ENCODE peak calls at places on chromosomes 16 and 17, in five cellular contexts. M is K562, K is tibial nerve, Z is A549, Q is sigmoid colon. Y is an unnamed sample.

GRCh38 chr16:83513006-83513755 is 294.6 kb upstream of the HSBP1 start:
- DNase-seq in M (no peak), Q (no peak), Z (no peak), K (no peak), Y (no peak)

GRCh38 chr16:65069090-65069489 is 52.8 kb downstream of the CDH11 start:
- DNase-seq in M (no peak), Z (no peak), K (no peak), Q (no peak), Y (no peak)

GRCh38 chr17:3838206-3838605 is 7.8 kb downstream of the NCBP3 start:
- DNase-seq in Q (no peak), Z (no peak), M (no peak), K (no peak), Y (no peak)

GRCh38 chr17:38702900-38703741 is 2.0 kb upstream of the MLLT6 start:
- DNase-seq in M (no peak), Z (no peak), Q (no peak), K (no peak), Y (no peak)

GRCh38 chr16:74291176-74291575 is 5.4 kb upstream of the PSMD7 start:
- DNase-seq in M (no peak), Z (no peak), K (no peak), Q (no peak), Y (no peak)

GRCh38 chr17:41521574-41522261 is 3.0 kb upstream of the KRT15 start:
- DNase-seq in K (no peak), M (peak), Z (peak), Q (no peak), Y (no peak)

GRCh38 chr17:39679521-39680192 is 8.2 kb downstream of the PGAP3 start:
- DNase-seq in M (no peak), Q (no peak), K (no peak), Z (no peak), Y (no peak)

GRCh38 chr17:48630009-48630924 is 4.1 kb upstream of the HOXB9 start:
- DNase-seq in Q (no peak), Z (no peak), K (no peak), M (no peak), Y (no peak)

GRCh38 chr17:17795296-17795695 is 41.5 kb downstream of the SREBF1 start:
- DNase-seq in K (no peak), Q (no peak), M (no peak), Z (no peak), Y (no peak)

GRCh38 chr16:73480381-73480780 is 432.5 kb upstream of the ZFHX3 start:
- DNase-seq in K (no peak), M (no peak), Q (no peak), Z (no peak), Y (no peak)

GRCh38 chr16:24132797-24133155 is 123.4 kb upstream of the CACNG3 start:
- DNase-seq in K (no peak), Q (no peak), Z (no peak), M (no peak), Y (no peak)

GRCh38 chr16:52597073-52597771 is 50.3 kb upstream of the TOX3 start:
- DNase-seq in K (no peak), Q (no peak), M (no peak), Z (no peak), Y (no peak)

GRCh38 chr17:79065105-79065670 is 9.4 kb upstream of the ENGASE start:
- DNase-seq in Q (peak), Z (peak), M (peak), K (no peak), Y (no peak)

GRCh38 chr16:14672403-14672971 is 21.6 kb downstream of the PLA2G10 start:
- DNase-seq in Q (no peak), M (no peak), K (no peak), Z (no peak), Y (no peak)

GRCh38 chr16:10145636-10146035 is 36.6 kb downstream of the GRIN2A start:
- DNase-seq in Q (no peak), M (no peak), Z (no peak), K (no peak), Y (no peak)

GRCh38 chr17:71855000-71855399 is 265.8 kb upstream of the SOX9 start:
- DNase-seq in K (no peak), Z (no peak), M (no peak), Q (no peak), Y (no peak)

GRCh38 chr16:6846452-6846851 is 486.2 kb upstream of the RBFOX1 start:
- DNase-seq in K (no peak), M (no peak), Q (no peak), Z (no peak), Y (no peak)

GRCh38 chr17:37755455-37755854 is 10.6 kb upstream of the HNF1B start:
- DNase-seq in Q (no peak), Z (no peak), K (no peak), M (no peak), Y (no peak)

GRCh38 chr17:81036128-81036891 is 1.4 kb downstream of the BAIAP2 start:
- DNase-seq in M (no peak), Z (no peak), K (no peak), Q (no peak), Y (no peak)

GRCh38 chr17:74430706-74431567 is 951 bp upstream of the GPRC5C start:
- DNase-seq in M (peak), Q (peak), K (peak), Z (peak), Y (peak)

GRCh38 chr17:27915715-27916114 is 22.6 kb upstream of the LYRM9 start:
- DNase-seq in Q (no peak), M (no peak), K (no peak), Z (no peak), Y (no peak)

GRCh38 chr16:53872248-53873221 is 168.6 kb downstream of the FTO start:
- DNase-seq in K (no peak), M (no peak), Z (no peak), Q (no peak), Y (no peak)

GRCh38 chr17:17926036-17926435 is 46.2 kb downstream of the TOM1L2 start:
- DNase-seq in Z (no peak), Q (no peak), K (no peak), M (no peak), Y (no peak)

GRCh38 chr16:80591071-80591935 is 50.5 kb downstream of the DYNLRB2 start:
- DNase-seq in Q (no peak), K (no peak), M (no peak), Z (no peak), Y (no peak)

GRCh38 chr16:68433316-68433715 is 15.0 kb downstream of the SMPD3 start:
- DNase-seq in Q (no peak), Z (no peak), M (no peak), K (no peak), Y (no peak)

GRCh38 chr16:68432701-68433100 is 15.6 kb downstream of the SMPD3 start:
- DNase-seq in M (no peak), K (no peak), Q (no peak), Z (no peak), Y (no peak)

GRCh38 chr16:68434654-68435210 is 13.6 kb downstream of the SMPD3 start:
- DNase-seq in Q (no peak), K (no peak), M (no peak), Z (no peak), Y (no peak)

GRCh38 chr16:68436581-68436980 is 11.7 kb downstream of the SMPD3 start:
- DNase-seq in Q (no peak), K (no peak), Z (no peak), M (peak), Y (no peak)
- TF ChIP-seq CTCF in Q (no peak), K (no peak), Z (no peak), M (peak), Y (no peak)

GRCh38 chr16:88431651-88432050 is 21.4 kb upstream of the ZFPM1 start:
- DNase-seq in Q (no peak), M (no peak), K (no peak), Z (no peak), Y (no peak)
- H3K4me3 ChIP-seq in Q (no peak), M (no peak), K (peak), Z (no peak), Y (no peak)

GRCh38 chr16:48247311-48247710 is at the start of gene ABCC11:
- DNase-seq in M (no peak), Z (no peak), K (no peak), Q (no peak), Y (no peak)

GRCh38 chr16:48246066-48246465 is 1.3 kb downstream of the ABCC11 start:
- DNase-seq in Q (no peak), Z (no peak), K (no peak), M (no peak), Y (no peak)

GRCh38 chr16:48244863-48245195 is 729 bp downstream of the LONP2 start:
- DNase-seq in Z (no peak), K (no peak), M (no peak), Q (no peak), Y (no peak)

GRCh38 chr16:48244080-48244862 is at the start of gene LONP2:
- DNase-seq in M (peak), Z (peak), K (peak), Q (peak), Y (peak)
- TF ChIP-seq EP300 in M (peak), Z (no peak), K (peak), Q (no peak), Y (no peak)

GRCh38 chr16:13606804-13607203 is 313.1 kb upstream of the ERCC4 start:
- DNase-seq in Q (no peak), M (no peak), K (no peak), Z (no peak), Y (no peak)
- TF ChIP-seq CTCF in Q (no peak), M (no peak), K (no peak), Z (no peak), Y (no peak)

GRCh38 chr17:59723041-59723440 is 15.6 kb downstream of the VMP1 start:
- DNase-seq in Q (no peak), M (no peak), K (no peak), Z (no peak), Y (no peak)
- H3K4me3 ChIP-seq in Q (no peak), M (no peak), K (no peak), Z (no peak), Y (no peak)

GRCh38 chr16:11147033-11147848 is 108.8 kb downstream of the SOCS1 start:
- DNase-seq in Q (no peak), M (no peak), Z (no peak), K (no peak), Y (no peak)
- TF ChIP-seq EP300 in Q (no peak), M (no peak), Z (no peak), K (no peak), Y (no peak)

GRCh38 chr16:88535857-88536222 is 34.4 kb upstream of the ZC3H18 start:
- DNase-seq in M (no peak), Z (no peak), Q (no peak), K (no peak), Y (no peak)

GRCh38 chr16:88538366-88539060 is 31.7 kb upstream of the ZC3H18 start:
- DNase-seq in Z (no peak), K (no peak), M (no peak), Q (no peak), Y (no peak)

GRCh38 chr16:88537864-88538263 is 32.3 kb upstream of the ZC3H18 start:
- DNase-seq in M (no peak), K (no peak), Z (no peak), Q (no peak), Y (no peak)

GRCh38 chr16:88536510-88536909 is 33.7 kb upstream of the ZC3H18 start:
- DNase-seq in K (no peak), M (no peak), Q (no peak), Z (no peak), Y (no peak)

DNA sequence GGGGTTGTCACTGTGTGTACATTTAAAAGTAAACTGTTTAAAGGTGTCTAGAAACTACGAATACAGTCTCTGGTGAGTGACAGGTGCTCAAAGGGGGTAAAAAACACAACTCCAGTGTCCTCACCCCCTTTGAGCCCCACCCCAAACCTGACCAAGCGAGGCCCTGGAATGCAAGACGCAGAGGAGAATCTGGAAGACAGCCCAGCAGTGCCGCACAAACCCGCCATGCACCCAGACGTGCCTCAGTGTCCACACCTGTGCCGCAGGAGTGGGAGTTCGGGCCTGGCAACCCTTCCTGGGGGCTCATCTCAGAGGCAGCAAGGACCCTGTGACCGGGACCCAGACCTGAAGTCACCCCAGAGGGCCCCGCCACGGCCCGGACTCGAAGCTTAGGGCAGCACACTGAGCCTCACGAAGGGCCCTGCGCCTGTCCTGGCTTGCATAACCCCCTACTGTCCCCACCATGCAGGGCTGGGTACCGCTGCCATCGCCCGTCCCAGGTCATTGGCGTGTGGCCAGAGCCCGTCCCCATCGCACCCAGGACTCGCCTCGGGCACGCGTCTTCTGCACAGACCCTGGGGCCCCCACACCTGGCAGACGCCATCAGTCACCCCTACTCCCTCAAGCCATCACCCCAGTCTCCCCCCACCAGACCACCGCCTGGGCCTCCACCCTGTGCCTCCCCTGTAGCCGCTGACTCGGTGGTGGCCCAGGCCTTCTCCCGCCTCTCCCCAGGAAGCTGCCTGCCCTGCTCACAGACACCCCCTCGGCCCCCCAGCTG is 33.0 kb upstream of the ZC3H18 start:
- DNase-seq in M (no peak), Q (no peak), K (no peak), Z (peak), Y (no peak)
- TF ChIP-seq CTCF in M (no peak), Q (no peak), K (no peak), Z (no peak), Y (no peak)

GRCh38 chr17:44503080-44503842 is at the start of gene GPATCH8:
- DNase-seq in M (peak), K (peak), Z (peak), Q (peak), Y (peak)
- H3K4me3 ChIP-seq in M (peak), K (peak), Z (peak), Q (peak), Y (peak)

GRCh38 chr16:2882460-2883026 is 472 bp upstream of the FLYWCH2 start:
- DNase-seq in M (peak), Q (peak), K (peak), Z (peak), Y (peak)
- TF ChIP-seq EP300 in M (no peak), Q (no peak), K (peak), Z (no peak), Y (peak)